ENCODE peak calls at places on chromosome 22, in six cellular contexts. X, Z, H, G, I and P are unnamed samples.

GRCh38 chr22:45083659-45084305 is 74.0 kb upstream of the PHF21B start:
- DNase-seq in G (no peak), I (no peak), H (no peak), Z (peak; percentile 18), X (no peak), P (no peak)

GRCh38 chr22:42313204-42313603 is 42.8 kb upstream of the TCF20 start:
- DNase-seq in X (no peak), Z (no peak), H (peak; percentile 53), G (no peak), I (no peak), P (no peak)

GRCh38 chr22:37018086-37018814 is 997 bp downstream of the TST start:
- DNase-seq in Z (no peak), X (no peak), H (no peak), I (no peak), G (no peak), P (no peak)

GRCh38 chr22:41517172-41518047 is 26.9 kb downstream of the POLR3H start:
- DNase-seq in Z (peak; percentile 48), X (peak; percentile 61), I (peak; percentile 64), G (peak; percentile 98), H (peak; percentile 65), P (peak; percentile 52)

GRCh38 chr22:39090426-39091064 is 6.5 kb upstream of the APOBEC3H start:
- DNase-seq in Z (no peak), I (no peak), X (no peak), G (no peak), H (no peak), P (peak; percentile 83)

GRCh38 chr22:33832558-33833151 is 87.6 kb downstream of the LARGE1 start:
- DNase-seq in I (no peak), G (no peak), Z (no peak), H (no peak), X (peak; percentile 50), P (no peak)

GRCh38 chr22:39148727-39149535 is 3.5 kb downstream of the CBX7 start:
- DNase-seq in H (peak; percentile 73), G (peak; percentile 80), X (peak; percentile 65), I (no peak), Z (no peak), P (peak; percentile 54)

GRCh38 chr22:44351685-44352377 is 39.1 kb upstream of the SHISAL1 start:
- DNase-seq in G (no peak), Z (peak; percentile 46), X (no peak), I (no peak), H (peak; percentile 94), P (no peak)

GRCh38 chr22:33210129-33210784 is 152.1 kb upstream of the SYN3 start:
- DNase-seq in H (peak; percentile 79), G (peak; percentile 66), X (no peak), Z (peak; percentile 41), I (no peak), P (no peak)

GRCh38 chr22:38710352-38710751 is 4.6 kb downstream of the GTPBP1 start:
- DNase-seq in X (no peak), Z (no peak), I (no peak), H (no peak), G (no peak), P (no peak)

GRCh38 chr22:37634505-37635002 is 4.9 kb upstream of the SH3BP1 start:
- DNase-seq in X (no peak), I (no peak), Z (no peak), G (peak; percentile 53), H (peak; percentile 31), P (no peak)

GRCh38 chr22:44181033-44181911 is 547 bp downstream of the PARVG start:
- DNase-seq in H (no peak), X (peak; percentile 47), I (no peak), Z (no peak), G (no peak), P (peak; percentile 36)

GRCh38 chr22:36201630-36202312 is at the start of gene APOL4:
- DNase-seq in I (no peak), H (no peak), G (no peak), X (peak; percentile 89), Z (no peak), P (no peak)

GRCh38 chr22:42434748-42435425 is 2.7 kb upstream of the NFAM1 start:
- DNase-seq in X (no peak), Z (no peak), I (no peak), H (no peak), G (no peak), P (no peak)

GRCh38 chr22:18035740-18036139 is 11.4 kb upstream of the MICAL3 start:
- DNase-seq in H (no peak), G (no peak), I (no peak), Z (peak; percentile 79), X (peak; percentile 38), P (no peak)

GRCh38 chr22:38674888-38675287 is 6.9 kb upstream of the TOMM22 start:
- DNase-seq in Z (no peak), H (no peak), I (peak; percentile 59), X (no peak), G (no peak), P (no peak)

GRCh38 chr22:37014835-37015586 is 4.2 kb downstream of the TST start:
- DNase-seq in X (no peak), Z (no peak), H (no peak), I (no peak), G (no peak), P (no peak)

GRCh38 chr22:30453731-30454510 is 17.9 kb downstream of the SEC14L3 start:
- DNase-seq in I (no peak), G (no peak), Z (peak; percentile 31), X (no peak), H (peak; percentile 48), P (no peak)

GRCh38 chr22:33562484-33562883 is 357.8 kb downstream of the LARGE1 start:
- DNase-seq in G (no peak), I (no peak), Z (no peak), X (no peak), H (no peak), P (no peak)

GRCh38 chr22:24983151-24983550 is 30.6 kb downstream of the KIAA1671 start:
- DNase-seq in Z (no peak), X (no peak), G (no peak), H (no peak), I (no peak), P (no peak)
- H3K27ac ChIP-seq in Z (no peak overlapping the region), X (peak overlapping the region; percentile 86), G (no peak overlapping the region), H (no peak overlapping the region), I (no peak overlapping the region), P (no peak overlapping the region)

GRCh38 chr22:27610863-27611786 is 190.4 kb downstream of the MN1 start:
- DNase-seq in H (no peak), I (no peak), X (no peak), G (no peak), Z (no peak), P (no peak)
- H3K27ac ChIP-seq in H (no peak overlapping the region), I (no peak overlapping the region), X (no peak overlapping the region), G (no peak overlapping the region), Z (no peak overlapping the region), P (no peak overlapping the region)

GRCh38 chr22:46657996-46658947 is 38.1 kb downstream of the GRAMD4 start:
- DNase-seq in I (no peak), H (no peak), G (no peak), X (no peak), Z (no peak), P (no peak)

GRCh38 chr22:46661221-46661851 is 41.1 kb downstream of the GRAMD4 start:
- DNase-seq in I (no peak), X (no peak), Z (peak; percentile 64), G (no peak), H (no peak), P (peak; percentile 65)

GRCh38 chr22:46660604-46661201 is 40.5 kb downstream of the GRAMD4 start:
- DNase-seq in H (no peak), X (no peak), G (no peak), I (no peak), Z (no peak), P (no peak)

GRCh38 chr22:46659059-46659790 is 39.0 kb downstream of the GRAMD4 start:
- DNase-seq in I (no peak), Z (no peak), X (no peak), G (no peak), H (no peak), P (no peak)

GRCh38 chr22:46659791-46660186 is 39.6 kb downstream of the GRAMD4 start:
- DNase-seq in G (no peak), H (no peak), X (no peak), Z (no peak), I (no peak), P (no peak)
- H3K27ac ChIP-seq in G (no peak overlapping the region), H (no peak overlapping the region), X (peak overlapping the region; percentile 27), Z (no peak overlapping the region), I (no peak overlapping the region), P (no peak overlapping the region)

DNA sequence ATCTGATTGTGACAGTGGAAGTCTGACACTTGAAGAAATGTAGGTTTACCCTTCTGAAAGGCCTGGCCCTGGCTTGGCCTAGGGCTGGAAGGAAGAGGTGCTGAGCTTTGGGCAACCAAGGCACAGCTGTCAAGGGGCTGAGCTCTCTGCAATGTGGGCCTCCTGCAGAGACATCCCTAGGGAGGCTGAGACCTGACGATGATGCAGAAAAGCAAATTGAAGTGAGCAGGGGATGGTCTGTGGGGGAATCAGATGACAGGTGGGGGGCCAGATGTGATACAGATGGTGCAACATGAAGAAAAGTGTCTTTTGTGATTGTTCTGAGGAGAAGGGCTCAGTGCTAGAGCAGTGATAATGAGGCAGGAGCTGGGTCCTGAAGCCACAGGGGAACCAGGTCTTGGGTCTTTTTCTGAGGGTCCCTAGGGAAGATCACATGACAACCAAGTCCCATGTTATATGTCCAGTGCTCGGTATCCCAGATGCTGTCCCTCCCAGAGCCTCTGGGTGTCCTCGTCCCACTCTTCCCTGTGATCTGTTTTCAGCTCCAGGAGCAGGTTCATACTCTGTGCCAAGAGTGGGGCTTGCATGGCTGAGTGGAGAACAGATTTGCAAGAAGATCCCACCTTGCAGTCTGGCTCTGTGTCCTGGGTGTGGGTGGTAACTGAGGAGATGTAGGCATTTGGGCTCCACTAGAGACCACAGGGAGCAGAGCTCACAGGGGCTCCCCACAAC is 79.9 kb upstream of the VPREB1 start:
- DNase-seq in X (no peak), H (peak; percentile 25), G (no peak), I (no peak), Z (no peak), P (no peak)
- H3K27ac ChIP-seq in X (no peak overlapping the region), H (no peak overlapping the region), G (no peak overlapping the region), I (no peak overlapping the region), Z (no peak overlapping the region), P (no peak overlapping the region)

GRCh38 chr22:19963863-19964642 is 22.4 kb upstream of the TXNRD2 start:
- DNase-seq in X (no peak), G (no peak), H (no peak), I (no peak), Z (no peak), P (no peak)
- H3K27ac ChIP-seq in X (no peak overlapping the region), G (no peak overlapping the region), H (no peak overlapping the region), I (no peak overlapping the region), Z (no peak overlapping the region), P (no peak overlapping the region)

GRCh38 chr22:46323126-46323525 is 12.4 kb upstream of the TRMU start:
- DNase-seq in X (no peak), I (no peak), Z (no peak), H (no peak), G (no peak), P (no peak)
- H3K27ac ChIP-seq in X (no peak overlapping the region), I (no peak overlapping the region), Z (no peak overlapping the region), H (no peak overlapping the region), G (no peak overlapping the region), P (no peak overlapping the region)

GRCh38 chr22:22662095-22662494 is 17.7 kb downstream of the GGTLC2 start:
- DNase-seq in H (no peak), I (no peak), Z (no peak), X (no peak), G (no peak), P (no peak)
- H3K27ac ChIP-seq in H (no peak overlapping the region), I (no peak overlapping the region), Z (no peak overlapping the region), X (no peak overlapping the region), G (no peak overlapping the region), P (no peak overlapping the region)